ENCODE peak calls at places on chromosomes 11 and 22, in four cellular contexts. Z is H9, O is H1, D is IMR-90. K is an unnamed sample.

GRCh38 chr11:46339816-46340215 is 7.4 kb upstream of the DGKZ start:
- DNase-seq in Z (no peak), O (no peak), D (no peak), K (peak; percentile 55)

GRCh38 chr22:38776086-38776485 is 17.9 kb downstream of the DNAL4 start:
- DNase-seq in O (no peak), Z (no peak), D (no peak), K (no peak)

GRCh38 chr11:26778000-26778757 is 56.3 kb upstream of the SLC5A12 start:
- DNase-seq in Z (no peak), D (peak; percentile 81), O (no peak), K (no peak)

GRCh38 chr11:134841411-134841810 is 429.4 kb upstream of the B3GAT1 start:
- DNase-seq in O (no peak), Z (no peak), D (no peak), K (no peak)

GRCh38 chr11:94455861-94456260 is 37.8 kb downstream of the MRE11 start:
- DNase-seq in D (no peak), Z (no peak), O (no peak), K (peak; percentile 48)

GRCh38 chr11:9663699-9664275 is at the start of gene SWAP70:
- DNase-seq in Z (peak; percentile 95), O (peak; percentile 96), D (peak; percentile 82), K (peak; percentile 96)

GRCh38 chr11:46277313-46277622 is 194 bp upstream of the CREB3L1 start:
- DNase-seq in O (no peak), Z (no peak), D (peak; percentile 62), K (no peak)

GRCh38 chr11:6251990-6252473 is 7.6 kb upstream of the CCKBR start:
- DNase-seq in D (peak; percentile 85), Z (no peak), O (no peak), K (no peak)

GRCh38 chr11:46107780-46108179 is 13.5 kb downstream of the PHF21A start:
- DNase-seq in D (no peak), Z (no peak), O (no peak), K (peak; percentile 18)

GRCh38 chr11:117870176-117870952 is 6.1 kb downstream of the FXYD6 start:
- DNase-seq in O (no peak), D (no peak), Z (no peak), K (no peak)

GRCh38 chr11:87083029-87083428 is 45.3 kb downstream of the TMEM135 start:
- DNase-seq in D (no peak), Z (no peak), O (no peak), K (peak; percentile 60)

GRCh38 chr11:47005441-47005840 is 68.9 kb downstream of the CSTPP1 start:
- DNase-seq in O (no peak), Z (no peak), D (no peak), K (no peak)

GRCh38 chr11:112694244-112694643 is 267.0 kb upstream of the NCAM1 start:
- DNase-seq in D (no peak), Z (no peak), O (no peak), K (no peak)

GRCh38 chr22:49207008-49207775 is 620.5 kb downstream of the BRD1 start:
- DNase-seq in O (peak; percentile 13), D (no peak), Z (peak; percentile 20), K (no peak)

GRCh38 chr11:18394928-18395734 is 768 bp downstream of the LDHA start:
- DNase-seq in Z (peak; percentile 34), O (peak; percentile 54), D (peak; percentile 3), K (peak; percentile 59)

GRCh38 chr22:19109198-19110063 is 12.8 kb downstream of the DGCR2 start:
- DNase-seq in Z (no peak), O (no peak), D (peak; percentile 64), K (no peak)

GRCh38 chr11:16070573-16070972 is 285.8 kb downstream of the SOX6 start:
- DNase-seq in Z (no peak), O (no peak), D (no peak), K (peak; percentile 12)

GRCh38 chr11:113487622-113488021 is 12.4 kb upstream of the DRD2 start:
- DNase-seq in O (no peak), D (no peak), Z (no peak), K (no peak)

GRCh38 chr11:13962562-13963168 is at the start of gene SPON1:
- DNase-seq in D (peak; percentile 15), Z (peak; percentile 74), O (peak; percentile 77), K (peak; percentile 87)

GRCh38 chr22:24953294-24954113 is 988 bp downstream of the KIAA1671 start:
- DNase-seq in O (peak; percentile 57), D (no peak), Z (no peak), K (no peak)

GRCh38 chr22:24950272-24950902 is 2.1 kb upstream of the KIAA1671 start:
- DNase-seq in O (peak; percentile 76), D (peak; percentile 8), Z (peak; percentile 93), K (peak; percentile 97)

GRCh38 chr22:24954114-24954463 is 1.6 kb downstream of the KIAA1671 start:
- DNase-seq in O (no peak), Z (no peak), D (no peak), K (peak; percentile 40)

GRCh38 chr22:24952837-24953293 is 349 bp downstream of the KIAA1671 start:
- DNase-seq in Z (peak; percentile 81), D (peak; percentile 7), O (peak; percentile 79), K (peak; percentile 93)

DNA sequence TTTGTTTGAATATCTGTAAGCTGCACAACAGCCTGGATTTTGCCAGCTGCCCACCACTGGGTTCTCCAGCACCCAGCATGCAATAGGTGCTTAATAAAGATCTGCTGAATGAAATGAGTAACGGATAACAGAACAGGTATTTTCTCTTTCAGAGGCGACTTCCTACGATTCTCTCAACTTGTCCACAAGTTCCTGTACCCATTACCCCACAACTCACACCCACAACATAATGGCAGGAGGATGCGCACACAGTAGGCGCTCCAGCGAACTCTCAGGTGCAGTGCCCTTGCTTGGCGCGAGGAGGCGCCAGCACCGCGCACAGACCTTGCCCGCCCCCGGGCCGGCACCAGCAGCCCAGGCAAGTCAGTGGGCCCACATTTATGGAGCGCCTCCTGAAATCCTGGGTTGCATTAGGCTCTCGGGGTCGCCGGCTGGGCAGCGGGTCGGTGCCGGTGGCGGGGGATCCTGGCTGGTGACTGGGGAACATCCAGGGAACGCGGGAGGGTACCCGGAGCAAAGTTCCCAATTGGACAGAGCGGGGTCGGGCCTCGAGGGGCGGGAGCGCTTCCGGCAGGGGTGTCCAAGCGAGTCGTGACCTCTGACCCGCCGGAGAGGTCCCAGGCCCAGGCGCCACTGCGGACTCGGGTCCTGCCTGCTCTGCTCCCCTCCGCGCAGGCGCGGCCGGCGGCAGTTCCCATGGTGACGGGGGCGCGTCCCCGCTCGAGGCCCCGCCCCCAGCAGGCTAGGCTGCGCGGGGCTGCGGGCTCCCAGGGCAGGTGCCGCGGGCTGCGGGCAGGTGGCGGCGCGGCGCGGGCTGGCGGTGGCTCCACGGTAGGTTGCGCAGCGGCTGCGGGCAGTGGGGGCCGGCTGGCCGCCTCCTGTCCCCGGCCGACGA is at the start of gene KIAA1671:
- DNase-seq in D (peak; percentile 27), O (peak; percentile 98), Z (peak; percentile 98), K (peak; percentile 98)
- H2AK5ac ChIP-seq in D (no peak within 1 kb of the TSS), O (no peak within 1 kb of the TSS), Z (no peak within 1 kb of the TSS), K (no peak within 1 kb of the TSS)

DNA sequence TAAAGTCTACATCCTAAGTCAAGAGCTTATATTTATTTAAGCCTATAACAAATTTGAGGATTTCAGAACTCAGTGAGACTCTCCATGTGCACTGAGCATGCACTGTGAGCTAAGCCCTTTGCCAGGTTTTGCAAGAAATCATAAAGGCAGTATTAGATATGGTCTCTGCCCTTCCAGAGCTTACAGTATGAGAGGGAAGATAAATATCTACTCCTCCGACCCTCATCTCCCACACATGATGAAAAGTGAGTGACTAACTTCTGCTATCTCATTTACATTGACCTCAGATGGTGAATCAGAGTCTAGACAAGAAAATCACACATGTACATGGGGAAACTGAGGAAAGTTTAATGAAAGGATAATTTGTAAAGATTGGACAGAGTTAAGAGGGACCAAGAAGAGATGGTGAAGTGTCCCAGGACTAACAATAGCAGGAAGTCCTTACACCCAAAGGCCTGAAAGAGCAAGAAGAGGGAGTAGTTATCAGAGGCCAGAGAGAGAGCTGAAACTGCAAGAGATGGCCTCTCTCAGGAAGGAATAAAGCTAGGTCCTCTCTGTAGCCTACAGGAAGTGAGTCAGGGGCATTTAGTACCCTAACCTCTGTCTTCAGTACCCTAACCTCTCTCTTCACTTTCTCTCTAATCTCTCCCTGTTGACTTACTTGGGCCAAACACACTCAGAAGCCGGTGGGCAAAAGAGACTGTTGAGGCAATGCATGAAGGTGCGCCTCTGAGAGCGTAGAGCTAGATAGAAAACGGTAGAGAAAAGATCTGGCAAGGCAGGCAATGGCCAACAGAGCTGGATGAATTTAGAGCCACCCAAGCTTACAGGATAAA is 23.0 kb upstream of the BLID start:
- DNase-seq in Z (no peak), D (peak; percentile 56), O (no peak), K (peak; percentile 43)
- H3K56ac ChIP-seq in Z (no peak overlapping the region), D (peak overlapping the region; percentile 80), O (no peak overlapping the region), K (no peak overlapping the region)

DNA sequence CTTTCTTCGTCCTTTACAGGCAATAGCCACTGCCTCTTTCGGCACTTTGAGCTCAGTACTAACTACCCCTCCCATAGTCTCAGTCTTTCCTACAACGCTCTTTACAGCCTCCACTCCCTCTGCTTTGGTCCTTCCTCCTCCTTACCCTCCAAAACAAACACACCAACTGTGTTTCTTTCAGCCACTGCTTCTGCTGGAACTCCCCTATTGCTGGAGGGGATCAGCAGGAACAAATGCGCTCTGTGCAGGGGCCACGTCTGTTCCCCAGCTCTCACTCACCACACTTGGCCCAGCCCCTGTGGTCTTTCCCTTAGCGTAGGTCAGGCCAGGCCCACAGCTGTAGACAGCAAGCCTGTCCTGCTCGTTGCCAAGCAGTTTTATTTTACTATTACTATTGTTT is 42.3 kb downstream of the PC start:
- DNase-seq in O (no peak), Z (no peak), D (no peak), K (no peak)
- H2AK5ac ChIP-seq in O (no peak overlapping the region), Z (no peak overlapping the region), D (peak overlapping the region; percentile 5), K (no peak overlapping the region)

GRCh38 chr11:121886956-121887355 is 229.1 kb downstream of the BLID start:
- DNase-seq in Z (no peak), D (no peak), O (no peak), K (no peak)

GRCh38 chr11:121881806-121882205 is 234.2 kb downstream of the BLID start:
- DNase-seq in O (no peak), Z (no peak), D (peak; percentile 91), K (no peak)

GRCh38 chr11:121886005-121886739 is 229.8 kb downstream of the BLID start:
- DNase-seq in O (no peak), D (no peak), Z (no peak), K (no peak)

GRCh38 chr11:121887564-121887963 is 228.5 kb downstream of the BLID start:
- DNase-seq in D (no peak), O (no peak), Z (no peak), K (no peak)

DNA sequence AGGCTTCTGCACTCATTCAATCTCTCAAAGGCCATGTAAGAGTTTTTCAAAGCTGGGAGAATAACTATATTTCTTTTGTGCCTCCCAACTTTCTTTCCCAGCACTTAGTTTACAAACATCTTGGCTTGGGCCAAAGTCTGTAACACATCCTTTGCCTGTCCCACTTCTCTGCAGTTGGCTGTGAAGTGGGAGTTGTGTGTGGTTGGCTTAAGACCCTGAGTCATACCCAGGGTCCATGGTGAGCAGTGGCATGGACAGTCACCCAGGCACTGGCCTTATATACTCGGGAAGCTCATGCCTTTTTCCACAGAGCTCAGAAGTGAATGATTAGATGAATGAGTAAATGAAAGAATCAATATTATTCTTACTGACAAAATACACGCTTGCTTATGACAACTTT is 231.4 kb downstream of the BLID start:
- DNase-seq in Z (no peak), D (no peak), O (no peak), K (no peak)
- H3K56ac ChIP-seq in Z (no peak overlapping the region), D (no peak overlapping the region), O (no peak overlapping the region), K (no peak overlapping the region)

GRCh38 chr22:47119181-47119580 is 356.7 kb downstream of the TBC1D22A start:
- DNase-seq in D (no peak), Z (no peak), O (no peak), K (no peak)
- H2AK5ac ChIP-seq in D (no peak overlapping the region), Z (no peak overlapping the region), O (no peak overlapping the region), K (no peak overlapping the region)

K was measured in mesendoderm.